ENCODE peak calls at places on chromosomes 4 and X, in four cellular contexts. One of them, this sample, is unnamed.
A peak's percentile ranks its signal among the peaks of the same experiment; 100 is the strongest.

GRCh38 chr4:138234254-138234653 is 7.9 kb downstream of the SLC7A11 start:
- DNase-seq in GM12878: no peak
- DNase-seq in K562: no peak
- DNase-seq in H1: no peak
- DNase-seq in this sample: no peak

GRCh38 chrX:118637997-118638396 is 89.4 kb upstream of the IL13RA1 start:
- DNase-seq in K562: no peak
- DNase-seq in H1: no peak
- DNase-seq in GM12878: no peak
- DNase-seq in this sample: no peak

GRCh38 chr4:83850435-83850834 is 314.5 kb downstream of the GPAT3 start:
- DNase-seq in K562: no peak
- DNase-seq in H1: no peak
- DNase-seq in GM12878: no peak
- DNase-seq in this sample: no peak

GRCh38 chr4:176435891-176436499 is 116.2 kb downstream of the SPCS3 start:
- DNase-seq in GM12878: no peak
- DNase-seq in K562: no peak
- DNase-seq in H1: no peak
- DNase-seq in this sample: no peak

GRCh38 chr4:149785686-149786431 is 29.8 kb downstream of the IQCM start:
- DNase-seq in H1: no peak
- DNase-seq in GM12878: no peak
- DNase-seq in K562: no peak
- DNase-seq in this sample: no peak

GRCh38 chr4:29240641-29241040 is 1479.5 kb upstream of the PCDH7 start:
- DNase-seq in K562: no peak
- DNase-seq in GM12878: no peak
- DNase-seq in H1: no peak
- DNase-seq in this sample: no peak

GRCh38 chrX:17976955-17977354 is 115.9 kb upstream of the RAI2 start:
- DNase-seq in GM12878: no peak
- DNase-seq in K562: no peak
- DNase-seq in H1: no peak
- DNase-seq in this sample: no peak

GRCh38 chr4:150217192-150217591 is 138.9 kb downstream of the DCLK2 start:
- DNase-seq in K562: no peak
- DNase-seq in H1: no peak
- DNase-seq in GM12878: no peak
- DNase-seq in this sample: no peak

GRCh38 chrX:118565853-118566252 is 70.2 kb downstream of the DOCK11 start:
- DNase-seq in GM12878: no peak
- DNase-seq in K562: no peak
- DNase-seq in H1: no peak
- DNase-seq in this sample: no peak

GRCh38 chr4:59223292-59223941 is 1976.7 kb upstream of the ADGRL3 start:
- DNase-seq in H1: no peak
- DNase-seq in K562: no peak
- DNase-seq in GM12878: no peak
- DNase-seq in this sample: no peak

GRCh38 chr4:40403079-40403478 is 67.9 kb downstream of the CHRNA9 start:
- DNase-seq in H1: no peak
- DNase-seq in K562: no peak
- DNase-seq in GM12878: no peak
- DNase-seq in this sample: no peak

GRCh38 chr4:48271048-48271452 is 1.4 kb upstream of the TEC start:
- DNase-seq in K562: no peak
- DNase-seq in GM12878: peak; percentile 36
- DNase-seq in H1: no peak
- DNase-seq in this sample: no peak

GRCh38 chrX:47093248-47093647 is 15.0 kb downstream of the RGN start:
- DNase-seq in GM12878: no peak
- DNase-seq in K562: no peak
- DNase-seq in H1: no peak
- DNase-seq in this sample: peak; percentile 10

GRCh38 chr4:81471361-81472248 is at the start of gene RASGEF1B:
- DNase-seq in GM12878: peak; percentile 16
- DNase-seq in H1: peak; percentile 82
- DNase-seq in K562: peak; percentile 98
- DNase-seq in this sample: no peak

GRCh38 chrX:151981129-151981528 is 6.7 kb upstream of the GABRE start:
- DNase-seq in H1: no peak
- DNase-seq in K562: no peak
- DNase-seq in GM12878: no peak
- DNase-seq in this sample: no peak
- H3K9me3 ChIP-seq in H1: no peaks in the 10 kb centered on the region
- H3K9me3 ChIP-seq in K562: no peaks in the 10 kb centered on the region
- H3K9me3 ChIP-seq in GM12878: no peaks in the 10 kb centered on the region
- H3K9me3 ChIP-seq in this sample: no peaks in the 10 kb centered on the region

DNA sequence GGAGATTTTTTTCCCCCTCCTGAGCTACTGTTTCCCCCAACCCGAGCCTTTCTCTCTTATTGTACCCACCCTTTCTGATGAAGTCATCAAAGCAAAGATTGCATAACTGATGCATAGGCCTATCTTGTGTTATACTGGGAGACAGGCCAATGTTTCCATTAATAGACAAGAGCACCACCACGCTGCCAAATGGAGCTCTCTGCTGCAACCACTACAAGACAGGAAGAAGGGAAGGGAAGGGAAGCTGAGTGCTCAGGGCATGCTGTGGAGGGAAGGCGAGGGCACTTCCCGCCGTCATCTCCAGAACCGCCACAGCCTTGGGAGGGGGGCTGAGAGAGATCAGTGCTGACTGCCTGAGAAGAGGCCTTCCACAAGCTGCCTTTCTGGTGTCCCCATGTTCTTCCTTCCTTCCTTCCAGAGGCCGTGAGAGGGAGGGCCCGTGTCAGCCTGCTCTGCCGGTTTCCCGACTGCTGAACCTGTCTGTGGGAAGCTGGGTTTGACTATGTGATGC is 75.0 kb downstream of the MGST2 start:
- DNase-seq in H1: peak; percentile 43
- DNase-seq in GM12878: no peak
- DNase-seq in K562: no peak
- DNase-seq in this sample: no peak
- TF ChIP-seq EGR1 in H1: no peak
- TF ChIP-seq EGR1 in GM12878: no peak
- TF ChIP-seq EGR1 in K562: no peak
- TF ChIP-seq EGR1 in this sample: no peak

DNA sequence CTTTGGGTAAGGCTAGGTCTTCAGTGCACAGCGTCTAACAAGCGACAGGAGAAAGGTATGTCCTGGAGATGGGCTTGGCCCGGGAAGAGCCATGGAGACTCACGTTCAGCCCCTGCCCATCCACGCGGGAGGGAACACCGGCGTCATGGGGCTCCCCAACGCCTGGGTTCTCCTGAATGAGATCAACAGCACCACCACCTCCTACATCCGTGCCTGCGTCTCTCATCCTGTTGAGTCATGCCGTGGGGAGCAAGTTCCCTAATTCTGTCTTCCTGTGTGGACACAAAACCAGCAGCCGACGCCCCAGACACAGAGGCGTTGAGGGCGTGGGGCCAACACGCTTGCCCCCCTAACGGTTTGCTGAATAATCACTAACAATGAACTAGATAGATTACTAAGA is 20.1 kb upstream of the IL3RA start:
- DNase-seq in K562: no peak
- DNase-seq in H1: no peak
- DNase-seq in GM12878: no peak
- DNase-seq in this sample: no peak
- TF ChIP-seq SP1 in K562: no peak
- TF ChIP-seq SP1 in H1: no peak
- TF ChIP-seq SP1 in GM12878: no peak
- TF ChIP-seq SP1 in this sample: no peak

DNA sequence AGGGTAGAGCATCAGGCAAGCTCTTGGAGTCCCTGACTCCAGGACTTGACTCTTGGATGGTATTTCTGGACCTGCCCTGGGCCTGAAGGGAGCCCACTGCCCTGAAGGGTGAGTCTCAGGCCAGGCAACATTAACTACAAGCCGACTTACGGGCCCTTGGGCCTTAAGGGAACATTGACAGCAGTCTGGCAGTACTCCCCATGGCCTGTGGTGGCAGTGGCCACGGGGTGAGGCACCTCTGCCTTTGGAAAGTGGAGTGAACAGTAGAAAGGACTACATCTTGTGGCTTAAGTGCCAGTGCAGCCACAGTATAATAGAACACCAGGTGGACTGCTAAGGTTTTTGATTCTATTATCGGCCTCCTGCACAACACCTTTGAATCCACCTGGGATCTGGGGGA is 36.3 kb downstream of the SH3BGRL start:
- DNase-seq in GM12878: no peak
- DNase-seq in H1: no peak
- DNase-seq in K562: no peak
- DNase-seq in this sample: no peak
- H3K9me3 ChIP-seq in GM12878: peaks cover 10% of the 10 kb centered on the region
- H3K9me3 ChIP-seq in H1: no peaks in the 10 kb centered on the region
- H3K9me3 ChIP-seq in K562: no peaks in the 10 kb centered on the region
- H3K9me3 ChIP-seq in this sample: no peaks in the 10 kb centered on the region

GRCh38 chrX:29911673-29912072 is 303.7 kb upstream of the MAGEB2 start:
- DNase-seq in K562: no peak
- DNase-seq in GM12878: no peak
- DNase-seq in H1: no peak
- DNase-seq in this sample: no peak
- TF ChIP-seq EGR1 in K562: no peak
- TF ChIP-seq EGR1 in GM12878: no peak
- TF ChIP-seq EGR1 in H1: no peak
- TF ChIP-seq EGR1 in this sample: no peak

DNA sequence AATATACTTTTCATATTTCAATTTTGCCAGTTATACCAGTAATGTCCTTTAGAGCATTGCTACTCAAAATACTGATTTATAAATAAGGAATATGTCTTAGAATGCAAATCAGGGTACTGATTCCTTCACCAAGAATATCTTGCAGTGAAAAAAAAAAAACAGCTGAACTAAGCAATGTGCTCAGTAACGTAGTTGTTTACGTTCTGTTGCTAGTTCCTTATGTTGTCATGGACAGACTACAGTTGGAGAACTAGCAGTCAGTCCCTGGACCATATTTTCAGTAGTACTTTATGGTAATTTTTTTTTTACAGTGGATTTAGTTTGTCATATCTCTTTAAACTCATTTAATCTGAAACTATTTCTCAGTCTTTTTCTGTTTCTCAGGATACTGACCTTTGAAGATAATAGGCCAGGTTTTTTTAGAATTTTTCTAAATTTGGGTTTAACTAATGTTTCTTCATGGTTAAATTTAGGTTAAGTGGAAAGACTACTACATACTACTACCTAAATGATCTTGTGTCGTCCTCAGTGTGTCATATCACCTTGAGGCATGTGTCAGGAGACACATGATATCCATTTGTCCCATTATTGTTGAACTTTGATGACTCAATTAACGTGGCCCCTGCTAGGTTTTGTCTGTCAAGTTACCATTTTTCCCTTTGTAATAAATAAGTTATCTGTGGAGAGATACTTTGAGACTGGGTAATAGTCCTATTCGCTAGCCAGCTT is 21.0 kb downstream of the SMARCAD1 start:
- DNase-seq in K562: no peak
- DNase-seq in GM12878: no peak
- DNase-seq in H1: no peak
- DNase-seq in this sample: no peak
- TF ChIP-seq SP1 in K562: no peak
- TF ChIP-seq SP1 in GM12878: no peak
- TF ChIP-seq SP1 in H1: no peak
- TF ChIP-seq SP1 in this sample: no peak

DNA sequence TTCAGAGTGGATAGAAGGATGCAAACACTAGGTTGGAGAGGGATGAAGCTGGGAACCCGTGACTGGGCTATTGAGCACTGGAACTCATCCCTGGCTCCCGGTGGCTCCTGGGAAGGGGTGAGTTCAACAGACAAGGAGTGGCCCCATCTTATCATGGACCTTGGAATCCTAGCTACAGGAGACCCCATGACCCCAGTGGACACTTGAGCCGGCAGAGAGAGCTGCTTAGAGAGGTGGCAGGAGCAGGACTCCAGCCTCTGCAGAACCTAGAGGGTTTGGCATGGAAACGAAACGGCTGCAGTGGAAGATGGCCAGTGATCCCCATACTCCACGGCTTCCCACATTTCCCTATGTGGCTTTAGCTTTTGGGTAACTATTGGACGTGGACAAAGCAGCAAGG is 205.8 kb upstream of the SPANXN1 start:
- DNase-seq in H1: no peak
- DNase-seq in GM12878: no peak
- DNase-seq in K562: no peak
- DNase-seq in this sample: no peak
- H3K9me3 ChIP-seq in H1: no peaks in the 10 kb centered on the region
- H3K9me3 ChIP-seq in GM12878: no peaks in the 10 kb centered on the region
- H3K9me3 ChIP-seq in K562: no peaks in the 10 kb centered on the region
- H3K9me3 ChIP-seq in this sample: no peaks in the 10 kb centered on the region

This sample was measured in HCT116.